ENCODE peak calls at places on chromosomes 12 and 14, in ten cellular contexts. One of them, this sample, is unnamed.

GRCh38 chr12:663293-663871 is at the start of gene NINJ2:
- DNase-seq in hepatocyte: no peak
- DNase-seq in effector memory CD4-positive, alpha-beta T cell: no peak
- DNase-seq in Karpas-422: no peak
- DNase-seq in Caco-2: no peak
- DNase-seq in testis: peak; percentile 29
- DNase-seq in thyroid gland: no peak
- DNase-seq in lung: no peak
- DNase-seq in A549: no peak
- DNase-seq in cardiac muscle cell: peak; percentile 44
- DNase-seq in this sample: peak; percentile 52

GRCh38 chr14:99038401-99038800 is 233.6 kb downstream of the BCL11B start:
- DNase-seq in hepatocyte: no peak
- DNase-seq in effector memory CD4-positive, alpha-beta T cell: no peak
- DNase-seq in Karpas-422: no peak
- DNase-seq in Caco-2: no peak
- DNase-seq in testis: no peak
- DNase-seq in thyroid gland: no peak
- DNase-seq in lung: no peak
- DNase-seq in A549: peak; percentile 18
- DNase-seq in cardiac muscle cell: peak; percentile 9
- DNase-seq in this sample: peak; percentile 83

GRCh38 chr12:49051373-49051764 is 9.2 kb downstream of the KMT2D start:
- DNase-seq in hepatocyte: no peak
- DNase-seq in effector memory CD4-positive, alpha-beta T cell: no peak
- DNase-seq in Karpas-422: no peak
- DNase-seq in Caco-2: no peak
- DNase-seq in testis: no peak
- DNase-seq in thyroid gland: no peak
- DNase-seq in lung: no peak
- DNase-seq in A549: no peak
- DNase-seq in cardiac muscle cell: no peak
- DNase-seq in this sample: no peak

GRCh38 chr14:71143391-71144290 is 236.4 kb downstream of the PCNX1 start:
- DNase-seq in hepatocyte: peak; percentile 74
- DNase-seq in effector memory CD4-positive, alpha-beta T cell: peak; percentile 7
- DNase-seq in Karpas-422: no peak
- DNase-seq in Caco-2: peak; percentile 55
- DNase-seq in testis: no peak
- DNase-seq in thyroid gland: no peak
- DNase-seq in lung: no peak
- DNase-seq in A549: peak; percentile 18
- DNase-seq in cardiac muscle cell: peak; percentile 73
- DNase-seq in this sample: no peak

GRCh38 chr12:22459872-22460490 is 84.4 kb downstream of the C2CD5 start:
- DNase-seq in hepatocyte: peak; percentile 72
- DNase-seq in effector memory CD4-positive, alpha-beta T cell: no peak
- DNase-seq in Karpas-422: peak; percentile 85
- DNase-seq in Caco-2: peak; percentile 58
- DNase-seq in testis: no peak
- DNase-seq in thyroid gland: no peak
- DNase-seq in lung: no peak
- DNase-seq in A549: peak; percentile 64
- DNase-seq in cardiac muscle cell: peak; percentile 61
- DNase-seq in this sample: no peak

GRCh38 chr12:132506730-132507538 is 17.0 kb downstream of the FBRSL1 start:
- DNase-seq in hepatocyte: peak; percentile 68
- DNase-seq in effector memory CD4-positive, alpha-beta T cell: peak; percentile 35
- DNase-seq in Karpas-422: peak; percentile 68
- DNase-seq in Caco-2: no peak
- DNase-seq in testis: peak; percentile 96
- DNase-seq in thyroid gland: peak; percentile 41
- DNase-seq in lung: peak; percentile 67
- DNase-seq in A549: no peak
- DNase-seq in cardiac muscle cell: peak; percentile 92
- DNase-seq in this sample: peak; percentile 84

GRCh38 chr12:110165540-110166159 is 41.5 kb downstream of the IFT81 start:
- DNase-seq in hepatocyte: no peak
- DNase-seq in effector memory CD4-positive, alpha-beta T cell: no peak
- DNase-seq in Karpas-422: peak; percentile 49
- DNase-seq in Caco-2: no peak
- DNase-seq in testis: no peak
- DNase-seq in thyroid gland: peak; percentile 48
- DNase-seq in lung: no peak
- DNase-seq in A549: no peak
- DNase-seq in cardiac muscle cell: no peak
- DNase-seq in this sample: no peak

GRCh38 chr14:58638231-58639205 is 756 bp downstream of the DACT1 start:
- DNase-seq in hepatocyte: peak; percentile 66
- DNase-seq in effector memory CD4-positive, alpha-beta T cell: no peak
- DNase-seq in Karpas-422: peak; percentile 54
- DNase-seq in Caco-2: no peak
- DNase-seq in testis: peak; percentile 38
- DNase-seq in thyroid gland: peak; percentile 47
- DNase-seq in lung: no peak
- DNase-seq in A549: peak; percentile 10
- DNase-seq in cardiac muscle cell: peak; percentile 56
- DNase-seq in this sample: peak; percentile 69

GRCh38 chr12:79174656-79175055 is 310.1 kb downstream of the SYT1 start:
- DNase-seq in hepatocyte: peak; percentile 46
- DNase-seq in effector memory CD4-positive, alpha-beta T cell: no peak
- DNase-seq in Karpas-422: peak; percentile 63
- DNase-seq in Caco-2: peak; percentile 7
- DNase-seq in testis: no peak
- DNase-seq in thyroid gland: no peak
- DNase-seq in lung: no peak
- DNase-seq in A549: peak; percentile 78
- DNase-seq in cardiac muscle cell: peak; percentile 73
- DNase-seq in this sample: no peak

GRCh38 chr12:121905746-121906145 is 12.6 kb upstream of the CFAP251 start:
- DNase-seq in hepatocyte: peak; percentile 34
- DNase-seq in effector memory CD4-positive, alpha-beta T cell: no peak
- DNase-seq in Karpas-422: peak; percentile 9
- DNase-seq in Caco-2: no peak
- DNase-seq in testis: no peak
- DNase-seq in thyroid gland: no peak
- DNase-seq in lung: no peak
- DNase-seq in A549: no peak
- DNase-seq in cardiac muscle cell: no peak
- DNase-seq in this sample: no peak

GRCh38 chr12:132455565-132455964 is 34.4 kb upstream of the FBRSL1 start:
- DNase-seq in hepatocyte: no peak
- DNase-seq in effector memory CD4-positive, alpha-beta T cell: no peak
- DNase-seq in Karpas-422: no peak
- DNase-seq in Caco-2: no peak
- DNase-seq in testis: no peak
- DNase-seq in thyroid gland: no peak
- DNase-seq in lung: no peak
- DNase-seq in A549: no peak
- DNase-seq in cardiac muscle cell: no peak
- DNase-seq in this sample: no peak

GRCh38 chr12:10190558-10191388 is 11.9 kb downstream of the TMEM52B start:
- DNase-seq in hepatocyte: peak; percentile 80
- DNase-seq in effector memory CD4-positive, alpha-beta T cell: no peak
- DNase-seq in Karpas-422: peak; percentile 78
- DNase-seq in Caco-2: peak; percentile 81
- DNase-seq in testis: peak; percentile 59
- DNase-seq in thyroid gland: peak; percentile 50
- DNase-seq in lung: peak; percentile 54
- DNase-seq in A549: peak; percentile 78
- DNase-seq in cardiac muscle cell: peak; percentile 72
- DNase-seq in this sample: peak; percentile 78

GRCh38 chr12:3775385-3776035 is 22.6 kb upstream of the CRACR2A start:
- DNase-seq in hepatocyte: no peak
- DNase-seq in effector memory CD4-positive, alpha-beta T cell: no peak
- DNase-seq in Karpas-422: no peak
- DNase-seq in Caco-2: no peak
- DNase-seq in testis: no peak
- DNase-seq in thyroid gland: no peak
- DNase-seq in lung: no peak
- DNase-seq in A549: no peak
- DNase-seq in cardiac muscle cell: no peak
- DNase-seq in this sample: no peak

DNA sequence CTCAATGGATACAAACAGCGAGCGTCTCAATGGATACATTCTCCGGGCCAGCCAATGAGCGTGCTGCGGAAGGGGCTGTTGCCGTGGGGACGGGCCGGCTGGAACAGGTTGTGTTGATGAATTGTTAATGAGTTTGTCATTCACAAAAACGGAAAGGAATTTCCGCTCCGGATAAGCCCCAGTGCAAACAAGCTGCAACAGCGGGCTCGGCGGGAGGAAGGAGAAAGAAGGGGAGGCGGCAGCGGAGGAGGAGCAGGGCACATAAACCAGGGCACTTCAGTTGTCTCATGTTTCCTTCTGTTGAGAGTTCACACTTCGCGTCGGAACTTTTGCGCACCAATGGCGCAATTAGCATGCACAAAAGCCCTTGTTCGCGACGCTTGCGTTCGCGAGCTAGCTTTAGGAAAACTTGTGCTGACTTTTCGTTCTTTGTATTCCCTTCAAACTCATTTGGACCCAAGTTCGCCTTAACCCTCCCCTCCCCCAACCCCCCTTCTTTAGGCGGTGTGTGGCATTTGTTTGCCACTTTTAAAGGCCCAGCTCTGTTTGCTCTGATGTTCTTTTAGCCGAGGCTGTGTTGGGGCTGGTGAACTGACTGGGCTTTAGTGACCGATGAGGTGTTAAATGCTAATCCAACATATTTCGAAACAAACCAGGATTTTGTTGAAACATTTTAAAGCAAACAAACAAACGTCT is at the start of gene DUSP6:
- DNase-seq in hepatocyte: peak; percentile 94
- DNase-seq in effector memory CD4-positive, alpha-beta T cell: peak; percentile 81
- DNase-seq in Karpas-422: peak; percentile 98
- DNase-seq in Caco-2: peak; percentile 95
- DNase-seq in testis: peak; percentile 96
- DNase-seq in thyroid gland: peak; percentile 97
- DNase-seq in lung: peak; percentile 98
- DNase-seq in A549: peak; percentile 99
- DNase-seq in cardiac muscle cell: peak; percentile 100
- DNase-seq in this sample: peak; percentile 94
- H3K4me1 ChIP-seq in hepatocyte: peaks cover 19% of the 10 kb centered on the region
- H3K4me1 ChIP-seq in effector memory CD4-positive, alpha-beta T cell: peaks cover 19% of the 10 kb centered on the region
- H3K4me1 ChIP-seq in Karpas-422: peaks cover 54% of the 10 kb centered on the region
- H3K4me1 ChIP-seq in Caco-2: peaks cover 25% of the 10 kb centered on the region
- H3K4me1 ChIP-seq in testis: no peaks in the 10 kb centered on the region
- H3K4me1 ChIP-seq in thyroid gland: peaks cover 35% of the 10 kb centered on the region
- H3K4me1 ChIP-seq in lung: peaks cover 11% of the 10 kb centered on the region
- H3K4me1 ChIP-seq in A549: peaks cover 30% of the 10 kb centered on the region
- H3K4me1 ChIP-seq in cardiac muscle cell: peaks cover 39% of the 10 kb centered on the region
- H3K4me1 ChIP-seq in this sample: peaks cover 23% of the 10 kb centered on the region

GRCh38 chr12:51917041-51917590 is 9.8 kb downstream of the ACVRL1 start:
- DNase-seq in hepatocyte: no peak
- DNase-seq in effector memory CD4-positive, alpha-beta T cell: no peak
- DNase-seq in Karpas-422: no peak
- DNase-seq in Caco-2: no peak
- DNase-seq in testis: no peak
- DNase-seq in thyroid gland: no peak
- DNase-seq in lung: no peak
- DNase-seq in A549: no peak
- DNase-seq in cardiac muscle cell: no peak
- DNase-seq in this sample: no peak

GRCh38 chr12:51914034-51914923 is 7.0 kb downstream of the ACVRL1 start:
- DNase-seq in hepatocyte: no peak
- DNase-seq in effector memory CD4-positive, alpha-beta T cell: no peak
- DNase-seq in Karpas-422: no peak
- DNase-seq in Caco-2: no peak
- DNase-seq in testis: no peak
- DNase-seq in thyroid gland: peak; percentile 61
- DNase-seq in lung: no peak
- DNase-seq in A549: no peak
- DNase-seq in cardiac muscle cell: no peak
- DNase-seq in this sample: no peak

GRCh38 chr12:51913071-51914033 is 6.0 kb downstream of the ACVRL1 start:
- DNase-seq in hepatocyte: no peak
- DNase-seq in effector memory CD4-positive, alpha-beta T cell: no peak
- DNase-seq in Karpas-422: no peak
- DNase-seq in Caco-2: no peak
- DNase-seq in testis: no peak
- DNase-seq in thyroid gland: no peak
- DNase-seq in lung: no peak
- DNase-seq in A549: no peak
- DNase-seq in cardiac muscle cell: no peak
- DNase-seq in this sample: no peak

GRCh38 chr12:51915951-51916350 is 8.6 kb downstream of the ACVRL1 start:
- DNase-seq in hepatocyte: no peak
- DNase-seq in effector memory CD4-positive, alpha-beta T cell: no peak
- DNase-seq in Karpas-422: no peak
- DNase-seq in Caco-2: no peak
- DNase-seq in testis: no peak
- DNase-seq in thyroid gland: no peak
- DNase-seq in lung: no peak
- DNase-seq in A549: no peak
- DNase-seq in cardiac muscle cell: no peak
- DNase-seq in this sample: no peak

GRCh38 chr12:51915003-51915625 is 7.8 kb downstream of the ACVRL1 start:
- DNase-seq in hepatocyte: no peak
- DNase-seq in effector memory CD4-positive, alpha-beta T cell: no peak
- DNase-seq in Karpas-422: no peak
- DNase-seq in Caco-2: no peak
- DNase-seq in testis: no peak
- DNase-seq in thyroid gland: no peak
- DNase-seq in lung: no peak
- DNase-seq in A549: no peak
- DNase-seq in cardiac muscle cell: no peak
- DNase-seq in this sample: no peak
- H3K4me1 ChIP-seq in hepatocyte: peaks cover 31% of the 10 kb centered on the region
- H3K4me1 ChIP-seq in effector memory CD4-positive, alpha-beta T cell: no peaks in the 10 kb centered on the region
- H3K4me1 ChIP-seq in Karpas-422: no peaks in the 10 kb centered on the region
- H3K4me1 ChIP-seq in Caco-2: no peaks in the 10 kb centered on the region
- H3K4me1 ChIP-seq in testis: peaks cover 11% of the 10 kb centered on the region
- H3K4me1 ChIP-seq in thyroid gland: peaks cover 35% of the 10 kb centered on the region
- H3K4me1 ChIP-seq in lung: peaks cover 14% of the 10 kb centered on the region
- H3K4me1 ChIP-seq in A549: no peaks in the 10 kb centered on the region
- H3K4me1 ChIP-seq in cardiac muscle cell: peaks cover 17% of the 10 kb centered on the region
- H3K4me1 ChIP-seq in this sample: peaks cover 11% of the 10 kb centered on the region

GRCh38 chr14:22533739-22534359 is 55.2 kb downstream of the DAD1 start:
- DNase-seq in hepatocyte: no peak
- DNase-seq in effector memory CD4-positive, alpha-beta T cell: no peak
- DNase-seq in Karpas-422: no peak
- DNase-seq in Caco-2: no peak
- DNase-seq in testis: no peak
- DNase-seq in thyroid gland: no peak
- DNase-seq in lung: no peak
- DNase-seq in A549: no peak
- DNase-seq in cardiac muscle cell: no peak
- DNase-seq in this sample: no peak
- H3K4me1 ChIP-seq in hepatocyte: peaks cover 13% of the 10 kb centered on the region
- H3K4me1 ChIP-seq in effector memory CD4-positive, alpha-beta T cell: peaks cover 93% of the 10 kb centered on the region
- H3K4me1 ChIP-seq in Karpas-422: peaks cover 36% of the 10 kb centered on the region
- H3K4me1 ChIP-seq in Caco-2: peaks cover 11% of the 10 kb centered on the region
- H3K4me1 ChIP-seq in testis: peaks cover 10% of the 10 kb centered on the region
- H3K4me1 ChIP-seq in thyroid gland: peaks cover 12% of the 10 kb centered on the region
- H3K4me1 ChIP-seq in lung: no peaks in the 10 kb centered on the region
- H3K4me1 ChIP-seq in A549: peaks cover 14% of the 10 kb centered on the region
- H3K4me1 ChIP-seq in cardiac muscle cell: peaks cover 16% of the 10 kb centered on the region
- H3K4me1 ChIP-seq in this sample: peaks cover 2% of the 10 kb centered on the region

DNA sequence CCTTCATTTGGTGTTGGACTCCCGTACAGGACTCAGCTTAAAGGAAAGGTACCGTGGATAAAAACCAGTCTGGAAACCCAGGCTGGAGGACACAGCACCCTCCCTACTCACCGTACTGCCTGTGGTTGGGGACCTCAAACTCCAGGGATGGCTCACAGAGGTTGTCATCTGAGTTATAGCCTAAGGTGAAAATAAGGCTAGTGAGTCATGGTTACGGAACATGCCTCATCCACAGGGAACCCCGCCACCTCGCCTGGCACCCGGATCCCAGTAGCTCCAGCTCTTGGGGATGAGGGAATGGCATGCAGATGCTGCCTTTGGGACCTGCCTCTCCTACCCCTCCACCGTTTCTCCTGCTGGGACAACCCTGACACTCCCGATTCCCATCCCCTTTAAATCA is 36.8 kb upstream of the GPR68 start:
- DNase-seq in hepatocyte: no peak
- DNase-seq in effector memory CD4-positive, alpha-beta T cell: no peak
- DNase-seq in Karpas-422: no peak
- DNase-seq in Caco-2: no peak
- DNase-seq in testis: no peak
- DNase-seq in thyroid gland: no peak
- DNase-seq in lung: no peak
- DNase-seq in A549: no peak
- DNase-seq in cardiac muscle cell: no peak
- DNase-seq in this sample: no peak
- H3K4me1 ChIP-seq in hepatocyte: peaks cover 21% of the 10 kb centered on the region
- H3K4me1 ChIP-seq in effector memory CD4-positive, alpha-beta T cell: no peaks in the 10 kb centered on the region
- H3K4me1 ChIP-seq in Karpas-422: peaks cover 5% of the 10 kb centered on the region
- H3K4me1 ChIP-seq in Caco-2: no peaks in the 10 kb centered on the region
- H3K4me1 ChIP-seq in testis: peaks cover 27% of the 10 kb centered on the region
- H3K4me1 ChIP-seq in thyroid gland: peaks cover 3% of the 10 kb centered on the region
- H3K4me1 ChIP-seq in lung: no peaks in the 10 kb centered on the region
- H3K4me1 ChIP-seq in A549: no peaks in the 10 kb centered on the region
- H3K4me1 ChIP-seq in cardiac muscle cell: peaks cover 21% of the 10 kb centered on the region
- H3K4me1 ChIP-seq in this sample: no peaks in the 10 kb centered on the region